ENCODE peak calls at places on chromosome 1, in ten cellular contexts. J, U, V, S, X, Z, Q, O, K and N are unnamed samples.

GRCh38 chr1:29802181-29803068 is 566.1 kb downstream of the PTPRU start:
- DNase-seq in J (no peak), U (no peak), V (no peak), S (no peak), X (no peak), Z (no peak), Q (no peak), O (no peak), K (peak), N (no peak)

GRCh38 chr1:219415915-219416314 is 197.0 kb downstream of the ZC3H11B start:
- DNase-seq in J (no peak), U (no peak), V (no peak), S (no peak), X (no peak), Z (no peak), Q (no peak), O (no peak), K (no peak), N (no peak)

GRCh38 chr1:47436979-47437517 is 796 bp upstream of the FOXD2 start:
- DNase-seq in J (peak), U (peak), V (peak), S (no peak), X (no peak), Z (no peak), Q (peak), O (no peak), K (no peak), N (no peak)

GRCh38 chr1:69313118-69313517 is 254.6 kb upstream of the LRRC7 start:
- DNase-seq in J (no peak), U (no peak), V (no peak), S (no peak), X (no peak), Z (no peak), Q (no peak), O (no peak), K (no peak), N (no peak)

GRCh38 chr1:158248122-158248521 is 6.1 kb upstream of the CD1A start:
- DNase-seq in J (no peak), U (peak), V (no peak), S (peak), X (no peak), Z (no peak), Q (no peak), O (no peak), K (no peak), N (no peak)

GRCh38 chr1:59156526-59157196 is 140.2 kb upstream of the FGGY start:
- DNase-seq in J (no peak), U (no peak), V (no peak), S (no peak), X (no peak), Z (no peak), Q (no peak), O (no peak), K (no peak), N (no peak)

GRCh38 chr1:110341146-110341871 is 2.1 kb downstream of the RBM15 start:
- DNase-seq in J (peak), U (no peak), V (no peak), S (no peak), X (no peak), Z (no peak), Q (no peak), O (no peak), K (no peak), N (no peak)

GRCh38 chr1:224127925-224128819 is 14.3 kb downstream of the FBXO28 start:
- DNase-seq in J (no peak), U (no peak), V (peak), S (no peak), X (peak), Z (no peak), Q (peak), O (no peak), K (no peak), N (no peak)

GRCh38 chr1:218809625-218810024 is 364.1 kb upstream of the LYPLAL1 start:
- DNase-seq in J (no peak), U (no peak), V (no peak), S (no peak), X (no peak), Z (no peak), Q (peak), O (no peak), K (no peak), N (no peak)

GRCh38 chr1:68049941-68050878 is at the start of gene DIRAS3:
- DNase-seq in J (peak), U (no peak), V (peak), S (no peak), X (no peak), Z (no peak), Q (peak), O (no peak), K (no peak), N (no peak)

GRCh38 chr1:228697209-228698016 is 37.9 kb upstream of the RHOU start:
- DNase-seq in J (peak), U (peak), V (peak), S (no peak), X (peak), Z (no peak), Q (peak), O (no peak), K (no peak), N (peak)

GRCh38 chr1:9350011-9350907 is 57.6 kb downstream of the SPSB1 start:
- DNase-seq in J (no peak), U (no peak), V (no peak), S (no peak), X (peak), Z (no peak), Q (peak), O (no peak), K (no peak), N (no peak)

GRCh38 chr1:30877205-30877912 is 31.2 kb downstream of the SDC3 start:
- DNase-seq in J (no peak), U (peak), V (peak), S (no peak), X (no peak), Z (no peak), Q (peak), O (no peak), K (no peak), N (no peak)

GRCh38 chr1:208834346-208835081 is 590.3 kb upstream of the PLXNA2 start:
- DNase-seq in J (no peak), U (no peak), V (peak), S (no peak), X (no peak), Z (no peak), Q (no peak), O (no peak), K (no peak), N (no peak)

GRCh38 chr1:58764294-58764978 is 19.4 kb downstream of the JUN start:
- DNase-seq in J (peak), U (no peak), V (peak), S (no peak), X (no peak), Z (no peak), Q (peak), O (no peak), K (no peak), N (no peak)

GRCh38 chr1:188043536-188044245 is 1214.9 kb downstream of the PLA2G4A start:
- DNase-seq in J (no peak), U (no peak), V (no peak), S (no peak), X (no peak), Z (no peak), Q (no peak), O (no peak), K (no peak), N (no peak)